ENCODE peak calls at places on chromosomes 2 and 18, in four cellular contexts. One of them, this sample, is unnamed.

GRCh38 chr2:128172191-128172590 is 81.2 kb downstream of the UGGT1 start:
- DNase-seq in GM04503: no peak
- DNase-seq in MV-4-11: no peak
- DNase-seq in fibroblast of mammary gland: peak
- DNase-seq in this sample: peak

GRCh38 chr2:16824472-16824871 is 158.8 kb upstream of the CYRIA start:
- DNase-seq in fibroblast of mammary gland: no peak
- DNase-seq in MV-4-11: no peak
- DNase-seq in GM04503: no peak
- DNase-seq in this sample: no peak

GRCh38 chr2:188937228-188938220 is 36.6 kb upstream of the COL3A1 start:
- DNase-seq in fibroblast of mammary gland: peak
- DNase-seq in MV-4-11: peak
- DNase-seq in GM04503: peak
- DNase-seq in this sample: no peak

GRCh38 chr2:70959271-70959761 is 19.1 kb upstream of the ANKRD53 start:
- DNase-seq in MV-4-11: no peak
- DNase-seq in GM04503: no peak
- DNase-seq in fibroblast of mammary gland: no peak
- DNase-seq in this sample: no peak

GRCh38 chr18:59918320-59918755 is 18.5 kb downstream of the PMAIP1 start:
- DNase-seq in fibroblast of mammary gland: peak
- DNase-seq in GM04503: no peak
- DNase-seq in MV-4-11: peak
- DNase-seq in this sample: peak

GRCh38 chr2:46815121-46815802 is 100.3 kb downstream of the MCFD2 start:
- DNase-seq in MV-4-11: peak
- DNase-seq in GM04503: no peak
- DNase-seq in fibroblast of mammary gland: peak
- DNase-seq in this sample: peak

GRCh38 chr18:76875390-76876330 is 53.3 kb downstream of the ZNF236 start:
- DNase-seq in MV-4-11: no peak
- DNase-seq in fibroblast of mammary gland: peak
- DNase-seq in GM04503: no peak
- DNase-seq in this sample: peak

GRCh38 chr2:86788881-86789686 is 1.6 kb downstream of the CD8A start:
- DNase-seq in fibroblast of mammary gland: peak
- DNase-seq in MV-4-11: no peak
- DNase-seq in GM04503: no peak
- DNase-seq in this sample: no peak

GRCh38 chr2:85053802-85054201 is 79.4 kb upstream of the TCF7L1 start:
- DNase-seq in GM04503: no peak
- DNase-seq in fibroblast of mammary gland: peak
- DNase-seq in MV-4-11: peak
- DNase-seq in this sample: peak

GRCh38 chr2:3435440-3435839 is 55.9 kb downstream of the TRAPPC12 start:
- DNase-seq in MV-4-11: no peak
- DNase-seq in GM04503: no peak
- DNase-seq in fibroblast of mammary gland: no peak
- DNase-seq in this sample: no peak

GRCh38 chr2:241855245-241855887 is 3.3 kb downstream of the PDCD1 start:
- DNase-seq in GM04503: no peak
- DNase-seq in fibroblast of mammary gland: no peak
- DNase-seq in MV-4-11: no peak
- DNase-seq in this sample: no peak

GRCh38 chr2:24957221-24957620 is 14.5 kb downstream of the DNAJC27 start:
- DNase-seq in MV-4-11: no peak
- DNase-seq in fibroblast of mammary gland: no peak
- DNase-seq in GM04503: no peak
- DNase-seq in this sample: no peak

GRCh38 chr2:174477772-174478171 is 9.1 kb downstream of the GPR155 start:
- DNase-seq in fibroblast of mammary gland: no peak
- DNase-seq in MV-4-11: no peak
- DNase-seq in GM04503: no peak
- DNase-seq in this sample: no peak

GRCh38 chr2:10362898-10363195 is 60.1 kb downstream of the HPCAL1 start:
- DNase-seq in MV-4-11: no peak
- DNase-seq in fibroblast of mammary gland: no peak
- DNase-seq in GM04503: no peak
- DNase-seq in this sample: no peak

GRCh38 chr2:27496357-27497287 is at the start of gene GCKR:
- DNase-seq in MV-4-11: peak
- DNase-seq in fibroblast of mammary gland: peak
- DNase-seq in GM04503: peak
- DNase-seq in this sample: peak

GRCh38 chr2:200138386-200139184 is 167.9 kb upstream of the SPATS2L start:
- DNase-seq in GM04503: no peak
- DNase-seq in fibroblast of mammary gland: no peak
- DNase-seq in MV-4-11: no peak
- DNase-seq in this sample: no peak

GRCh38 chr2:218168635-218169462 is 2.1 kb upstream of the CXCR1 start:
- DNase-seq in GM04503: no peak
- DNase-seq in fibroblast of mammary gland: peak
- DNase-seq in MV-4-11: no peak
- DNase-seq in this sample: peak

GRCh38 chr2:9153589-9153988 is 53.0 kb upstream of the ASAP2 start:
- DNase-seq in MV-4-11: no peak
- DNase-seq in GM04503: no peak
- DNase-seq in fibroblast of mammary gland: no peak
- DNase-seq in this sample: no peak

GRCh38 chr2:220103596-220103995 is 476.2 kb downstream of the SLC4A3 start:
- DNase-seq in GM04503: no peak
- DNase-seq in MV-4-11: no peak
- DNase-seq in fibroblast of mammary gland: no peak
- DNase-seq in this sample: no peak

GRCh38 chr2:149561309-149561926 is 26.2 kb downstream of the MMADHC start:
- DNase-seq in fibroblast of mammary gland: peak
- DNase-seq in GM04503: no peak
- DNase-seq in MV-4-11: peak
- DNase-seq in this sample: peak

GRCh38 chr2:240230424-240230945 is 90.0 kb upstream of the OTOS start:
- DNase-seq in MV-4-11: peak
- DNase-seq in fibroblast of mammary gland: no peak
- DNase-seq in GM04503: no peak
- DNase-seq in this sample: no peak

GRCh38 chr2:44668336-44668735 is 273.2 kb upstream of the SIX3 start:
- DNase-seq in GM04503: no peak
- DNase-seq in fibroblast of mammary gland: peak
- DNase-seq in MV-4-11: no peak
- DNase-seq in this sample: peak

GRCh38 chr2:109021895-109022300 is 32.9 kb upstream of the EDAR start:
- DNase-seq in fibroblast of mammary gland: no peak
- DNase-seq in GM04503: no peak
- DNase-seq in MV-4-11: no peak
- DNase-seq in this sample: no peak

GRCh38 chr2:10172033-10172865 is 49.7 kb downstream of the RRM2 start:
- DNase-seq in GM04503: no peak
- DNase-seq in MV-4-11: no peak
- DNase-seq in fibroblast of mammary gland: no peak
- DNase-seq in this sample: no peak

GRCh38 chr2:25822190-25823117 is 55.8 kb downstream of the ASXL2 start:
- DNase-seq in fibroblast of mammary gland: peak
- DNase-seq in MV-4-11: no peak
- DNase-seq in GM04503: no peak
- DNase-seq in this sample: no peak

GRCh38 chr2:88885275-88885674 is 193.8 kb downstream of the RPIA start:
- DNase-seq in GM04503: no peak
- DNase-seq in fibroblast of mammary gland: no peak
- DNase-seq in MV-4-11: no peak
- DNase-seq in this sample: no peak

GRCh38 chr18:58611471-58612131 is 17.3 kb downstream of the ALPK2 start:
- DNase-seq in MV-4-11: no peak
- DNase-seq in GM04503: no peak
- DNase-seq in fibroblast of mammary gland: no peak
- DNase-seq in this sample: no peak

GRCh38 chr2:226023383-226023782 is 623.9 kb downstream of the NYAP2 start:
- DNase-seq in MV-4-11: no peak
- DNase-seq in GM04503: no peak
- DNase-seq in fibroblast of mammary gland: peak
- DNase-seq in this sample: peak

GRCh38 chr2:160062283-160063005 is at the start of gene PLA2R1:
- DNase-seq in MV-4-11: no peak
- DNase-seq in fibroblast of mammary gland: peak
- DNase-seq in GM04503: no peak
- DNase-seq in this sample: no peak

GRCh38 chr2:239257511-239257937 is 143.3 kb downstream of the HDAC4 start:
- DNase-seq in fibroblast of mammary gland: peak
- DNase-seq in MV-4-11: peak
- DNase-seq in GM04503: peak
- DNase-seq in this sample: peak

GRCh38 chr2:202215179-202215578 is 23.2 kb downstream of the SUMO1 start:
- DNase-seq in fibroblast of mammary gland: peak
- DNase-seq in GM04503: no peak
- DNase-seq in MV-4-11: no peak
- DNase-seq in this sample: no peak

GRCh38 chr2:65722028-65722427 is 289.6 kb upstream of the SPRED2 start:
- DNase-seq in MV-4-11: no peak
- DNase-seq in GM04503: no peak
- DNase-seq in fibroblast of mammary gland: peak
- DNase-seq in this sample: peak

GRCh38 chr2:240479561-240479960 is 44.1 kb downstream of the GPC1 start:
- DNase-seq in GM04503: no peak
- DNase-seq in MV-4-11: no peak
- DNase-seq in fibroblast of mammary gland: no peak
- DNase-seq in this sample: no peak

GRCh38 chr18:33745396-33745795 is 167.4 kb downstream of the ASXL3 start:
- DNase-seq in GM04503: no peak
- DNase-seq in MV-4-11: no peak
- DNase-seq in fibroblast of mammary gland: no peak
- DNase-seq in this sample: no peak

GRCh38 chr2:11630855-11631254 is 39.1 kb downstream of the NTSR2 start:
- DNase-seq in fibroblast of mammary gland: no peak
- DNase-seq in MV-4-11: no peak
- DNase-seq in GM04503: no peak
- DNase-seq in this sample: no peak

This sample was measured in NB4.